ENCODE peak calls at places on chromosomes 7 and 10, in seven cellular contexts. One of them, this sample, is unnamed.

GRCh38 chr10:78805176-78805575 is 263.6 kb upstream of the ZMIZ1 start:
- DNase-seq in H9: no peak
- DNase-seq in IMR-90: peak
- DNase-seq in neuronal stem cell: no peak
- DNase-seq in H1: no peak
- DNase-seq in mesendoderm: peak
- DNase-seq in trophoblast cell: no peak
- DNase-seq in this sample: peak

GRCh38 chr10:117936136-117936535 is 110.6 kb downstream of the RAB11FIP2 start:
- DNase-seq in H1: no peak
- DNase-seq in IMR-90: peak
- DNase-seq in H9: no peak
- DNase-seq in trophoblast cell: no peak
- DNase-seq in mesendoderm: no peak
- DNase-seq in neuronal stem cell: no peak
- DNase-seq in this sample: no peak

GRCh38 chr7:112398534-112398933 is 51.7 kb upstream of the IFRD1 start:
- DNase-seq in H1: no peak
- DNase-seq in neuronal stem cell: no peak
- DNase-seq in H9: no peak
- DNase-seq in IMR-90: no peak
- DNase-seq in mesendoderm: peak
- DNase-seq in trophoblast cell: no peak
- DNase-seq in this sample: no peak

GRCh38 chr7:109751241-109751640 is 1181.6 kb downstream of the DNAJB9 start:
- DNase-seq in H1: no peak
- DNase-seq in trophoblast cell: no peak
- DNase-seq in mesendoderm: peak
- DNase-seq in H9: no peak
- DNase-seq in IMR-90: peak
- DNase-seq in neuronal stem cell: no peak
- DNase-seq in this sample: peak

GRCh38 chr10:88989824-88990527 is 622 bp upstream of the FAS start:
- DNase-seq in H9: no peak
- DNase-seq in mesendoderm: no peak
- DNase-seq in IMR-90: peak
- DNase-seq in H1: no peak
- DNase-seq in trophoblast cell: no peak
- DNase-seq in neuronal stem cell: no peak
- DNase-seq in this sample: peak

GRCh38 chr7:98116656-98117461 is 10.2 kb downstream of the LMTK2 start:
- DNase-seq in mesendoderm: no peak
- DNase-seq in H1: no peak
- DNase-seq in H9: no peak
- DNase-seq in IMR-90: peak
- DNase-seq in neuronal stem cell: no peak
- DNase-seq in trophoblast cell: no peak
- DNase-seq in this sample: peak

GRCh38 chr7:141102436-141102835 is 28.6 kb downstream of the TMEM178B start:
- DNase-seq in IMR-90: no peak
- DNase-seq in H1: no peak
- DNase-seq in trophoblast cell: no peak
- DNase-seq in neuronal stem cell: no peak
- DNase-seq in H9: no peak
- DNase-seq in mesendoderm: no peak
- DNase-seq in this sample: no peak

GRCh38 chr10:3422282-3422681 is 249.7 kb upstream of the PITRM1 start:
- DNase-seq in neuronal stem cell: no peak
- DNase-seq in H9: no peak
- DNase-seq in mesendoderm: no peak
- DNase-seq in H1: no peak
- DNase-seq in trophoblast cell: no peak
- DNase-seq in IMR-90: no peak
- DNase-seq in this sample: no peak

GRCh38 chr7:120807390-120807789 is 50.6 kb downstream of the TSPAN12 start:
- DNase-seq in IMR-90: no peak
- DNase-seq in H1: no peak
- DNase-seq in H9: no peak
- DNase-seq in trophoblast cell: no peak
- DNase-seq in neuronal stem cell: no peak
- DNase-seq in mesendoderm: no peak
- DNase-seq in this sample: no peak

GRCh38 chr10:2023687-2024086 is 286.4 kb upstream of the ADARB2 start:
- DNase-seq in trophoblast cell: no peak
- DNase-seq in IMR-90: no peak
- DNase-seq in neuronal stem cell: no peak
- DNase-seq in H9: no peak
- DNase-seq in H1: no peak
- DNase-seq in mesendoderm: no peak
- DNase-seq in this sample: no peak

DNA sequence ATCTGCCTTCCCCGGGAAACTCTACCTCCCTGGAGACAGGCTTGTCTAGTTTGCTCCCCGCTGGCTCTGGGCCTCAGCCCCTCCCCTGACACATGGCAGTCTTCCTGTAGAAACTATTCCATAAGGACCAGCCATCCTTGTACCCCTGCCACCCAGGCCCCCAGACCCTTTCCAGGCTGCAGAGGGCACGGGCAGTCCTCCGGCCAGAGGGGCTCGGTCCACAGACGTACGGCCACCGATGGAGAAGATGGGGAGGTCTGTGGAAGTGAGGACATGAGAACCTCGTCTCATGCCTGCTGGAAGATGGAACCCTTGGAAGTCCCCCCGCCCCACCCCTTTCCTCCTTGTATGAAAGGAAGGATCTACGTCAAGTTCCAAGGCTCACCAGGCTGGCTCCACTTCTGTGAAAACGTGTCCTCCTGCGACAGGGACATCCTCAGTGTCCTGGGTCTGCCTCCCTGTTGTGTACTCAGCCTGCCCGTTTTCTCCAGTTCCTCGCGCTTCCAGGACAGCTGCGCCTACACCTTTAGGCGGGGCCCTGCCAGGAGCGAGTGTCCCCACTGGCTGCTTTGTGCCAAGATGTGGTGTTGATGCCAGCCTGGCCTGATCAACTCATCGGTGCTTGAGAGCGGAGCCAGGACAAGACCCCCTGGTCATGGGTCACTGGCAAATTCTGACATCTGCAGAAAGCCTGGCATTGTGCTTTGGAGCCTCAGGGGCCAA is 414.9 kb downstream of the GLRX3 start:
- DNase-seq in mesendoderm: no peak
- DNase-seq in neuronal stem cell: no peak
- DNase-seq in IMR-90: no peak
- DNase-seq in trophoblast cell: no peak
- DNase-seq in H9: peak
- DNase-seq in H1: no peak
- DNase-seq in this sample: no peak
- H4K8ac ChIP-seq in mesendoderm: no peak
- H4K8ac ChIP-seq in neuronal stem cell: no peak
- H4K8ac ChIP-seq in IMR-90: no peak
- H4K8ac ChIP-seq in trophoblast cell: no peak
- H4K8ac ChIP-seq in H9: no peak
- H4K8ac ChIP-seq in H1: peak
- H4K8ac ChIP-seq in this sample: no peak

DNA sequence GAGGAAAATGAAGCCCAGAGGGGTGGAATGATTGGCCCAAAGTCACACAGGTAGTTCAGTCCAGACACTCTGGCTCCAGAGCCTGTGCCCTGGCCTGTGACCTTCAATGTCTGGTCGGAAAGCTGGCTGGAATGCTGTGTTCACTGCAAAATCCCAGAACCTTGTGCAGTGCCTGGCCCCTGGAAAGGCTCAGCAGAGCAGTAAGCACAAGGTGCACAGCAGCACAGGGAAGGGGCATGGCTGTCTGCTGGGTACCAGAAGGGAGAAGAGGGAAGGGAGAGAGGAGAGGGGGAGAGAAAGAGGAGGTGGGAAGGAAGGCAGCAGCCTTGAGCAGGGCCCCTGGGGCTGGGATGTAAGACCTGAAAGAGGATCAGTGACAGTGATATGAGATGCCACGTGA is 28.4 kb upstream of the C10orf71 start:
- DNase-seq in IMR-90: no peak
- DNase-seq in neuronal stem cell: no peak
- DNase-seq in H1: no peak
- DNase-seq in trophoblast cell: no peak
- DNase-seq in H9: no peak
- DNase-seq in mesendoderm: no peak
- DNase-seq in this sample: no peak
- H3K23ac ChIP-seq in IMR-90: no peak
- H3K23ac ChIP-seq in neuronal stem cell: no peak
- H3K23ac ChIP-seq in H1: no peak
- H3K23ac ChIP-seq in trophoblast cell: no peak
- H3K23ac ChIP-seq in H9: no peak
- H3K23ac ChIP-seq in mesendoderm: no peak
- H3K23ac ChIP-seq in this sample: no peak

GRCh38 chr7:51054231-51054630 is 262.4 kb downstream of the COBL start:
- DNase-seq in neuronal stem cell: no peak
- DNase-seq in trophoblast cell: no peak
- DNase-seq in H1: no peak
- DNase-seq in H9: no peak
- DNase-seq in IMR-90: no peak
- DNase-seq in mesendoderm: no peak
- DNase-seq in this sample: no peak

GRCh38 chr7:51058764-51059163 is 257.8 kb downstream of the COBL start:
- DNase-seq in neuronal stem cell: no peak
- DNase-seq in IMR-90: no peak
- DNase-seq in trophoblast cell: no peak
- DNase-seq in H9: no peak
- DNase-seq in H1: no peak
- DNase-seq in mesendoderm: no peak
- DNase-seq in this sample: no peak

GRCh38 chr7:51055039-51055840 is 261.4 kb downstream of the COBL start:
- DNase-seq in H9: no peak
- DNase-seq in mesendoderm: no peak
- DNase-seq in IMR-90: no peak
- DNase-seq in neuronal stem cell: no peak
- DNase-seq in trophoblast cell: no peak
- DNase-seq in H1: no peak
- DNase-seq in this sample: no peak

GRCh38 chr7:51053194-51053925 is 263.2 kb downstream of the COBL start:
- DNase-seq in neuronal stem cell: no peak
- DNase-seq in H9: no peak
- DNase-seq in H1: no peak
- DNase-seq in IMR-90: no peak
- DNase-seq in mesendoderm: no peak
- DNase-seq in trophoblast cell: no peak
- DNase-seq in this sample: no peak
- H4K8ac ChIP-seq in neuronal stem cell: no peak
- H4K8ac ChIP-seq in H9: no peak
- H4K8ac ChIP-seq in H1: no peak
- H4K8ac ChIP-seq in IMR-90: no peak
- H4K8ac ChIP-seq in mesendoderm: no peak
- H4K8ac ChIP-seq in trophoblast cell: no peak
- H4K8ac ChIP-seq in this sample: no peak

DNA sequence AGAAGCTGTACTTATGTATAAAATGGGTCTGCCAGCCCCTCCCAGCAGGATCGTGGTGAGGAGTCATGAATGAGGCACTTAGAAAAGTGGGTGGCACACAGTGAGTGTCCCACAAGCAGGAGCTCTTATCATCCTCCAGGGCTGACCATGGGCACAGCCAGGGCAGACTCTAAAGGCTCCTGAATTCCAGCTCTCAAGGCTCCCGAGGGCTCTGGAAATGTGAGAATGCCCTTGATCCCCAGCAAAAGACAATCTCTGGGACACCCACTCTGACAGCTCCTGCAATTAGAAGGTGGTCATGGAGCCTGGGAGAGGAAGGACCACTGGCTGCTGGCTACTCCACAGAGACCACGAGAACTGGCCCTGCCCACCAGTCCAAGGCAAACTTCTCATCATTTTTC is 1.6 kb downstream of the VSTM4 start:
- DNase-seq in mesendoderm: no peak
- DNase-seq in neuronal stem cell: no peak
- DNase-seq in H1: peak
- DNase-seq in trophoblast cell: no peak
- DNase-seq in IMR-90: peak
- DNase-seq in H9: peak
- DNase-seq in this sample: no peak
- H3K23ac ChIP-seq in mesendoderm: no peak
- H3K23ac ChIP-seq in neuronal stem cell: no peak
- H3K23ac ChIP-seq in H1: no peak
- H3K23ac ChIP-seq in trophoblast cell: no peak
- H3K23ac ChIP-seq in IMR-90: peak
- H3K23ac ChIP-seq in H9: no peak
- H3K23ac ChIP-seq in this sample: no peak

GRCh38 chr7:32171248-32171647 is 101.0 kb upstream of the PDE1C start:
- DNase-seq in trophoblast cell: no peak
- DNase-seq in mesendoderm: no peak
- DNase-seq in neuronal stem cell: no peak
- DNase-seq in IMR-90: no peak
- DNase-seq in H9: no peak
- DNase-seq in H1: no peak
- DNase-seq in this sample: no peak

GRCh38 chr7:32167256-32167655 is 97.0 kb upstream of the PDE1C start:
- DNase-seq in H9: no peak
- DNase-seq in H1: no peak
- DNase-seq in IMR-90: peak
- DNase-seq in mesendoderm: no peak
- DNase-seq in neuronal stem cell: no peak
- DNase-seq in trophoblast cell: no peak
- DNase-seq in this sample: no peak

GRCh38 chr7:32167815-32168214 is 97.6 kb upstream of the PDE1C start:
- DNase-seq in trophoblast cell: no peak
- DNase-seq in H1: no peak
- DNase-seq in H9: no peak
- DNase-seq in neuronal stem cell: no peak
- DNase-seq in mesendoderm: no peak
- DNase-seq in IMR-90: no peak
- DNase-seq in this sample: no peak

GRCh38 chr7:32170838-32171237 is 100.6 kb upstream of the PDE1C start:
- DNase-seq in IMR-90: no peak
- DNase-seq in trophoblast cell: no peak
- DNase-seq in neuronal stem cell: no peak
- DNase-seq in mesendoderm: no peak
- DNase-seq in H9: no peak
- DNase-seq in H1: no peak
- DNase-seq in this sample: no peak

GRCh38 chr7:32169236-32169635 is 99.0 kb upstream of the PDE1C start:
- DNase-seq in mesendoderm: no peak
- DNase-seq in H9: no peak
- DNase-seq in IMR-90: no peak
- DNase-seq in trophoblast cell: no peak
- DNase-seq in neuronal stem cell: no peak
- DNase-seq in H1: no peak
- DNase-seq in this sample: no peak
- H4K8ac ChIP-seq in mesendoderm: no peak
- H4K8ac ChIP-seq in H9: no peak
- H4K8ac ChIP-seq in IMR-90: no peak
- H4K8ac ChIP-seq in trophoblast cell: no peak
- H4K8ac ChIP-seq in neuronal stem cell: no peak
- H4K8ac ChIP-seq in H1: no peak
- H4K8ac ChIP-seq in this sample: no peak